ENCODE peak calls at places on chromosomes 3 and 15, in seven cellular contexts. C is GM12865, K is hypothalamus, B is EL, M is GM10248, G is A673, I is non-pigmented ciliary epithelial cell. Q is an unnamed sample.

GRCh38 chr15:43132830-43133428 is 457 bp upstream of the TMEM62 start:
- DNase-seq in C (no peak), K (no peak), B (no peak), M (no peak), G (no peak), I (no peak), Q (no peak)

GRCh38 chr15:67547836-67548531 is 5.5 kb downstream of the MAP2K5 start:
- DNase-seq in C (no peak), K (no peak), B (peak), M (no peak), G (peak), I (no peak), Q (no peak)

GRCh38 chr15:61049003-61049402 is 180.1 kb downstream of the RORA start:
- DNase-seq in C (no peak), K (no peak), B (no peak), M (no peak), G (no peak), I (no peak), Q (no peak)

GRCh38 chr3:151218136-151218535 is 15.1 kb upstream of the GPR171 start:
- DNase-seq in C (no peak), K (no peak), B (no peak), M (no peak), G (no peak), I (no peak), Q (no peak)

GRCh38 chr15:63048986-63049665 is 6.6 kb downstream of the TPM1 start:
- DNase-seq in C (peak), K (no peak), B (peak), M (peak), G (peak), I (no peak), Q (peak)

GRCh38 chr3:73576995-73577394 is 47.7 kb downstream of the PDZRN3 start:
- DNase-seq in C (no peak), K (no peak), B (peak), M (no peak), G (no peak), I (no peak), Q (no peak)

GRCh38 chr15:90091156-90091931 is 10.9 kb downstream of the IDH2 start:
- DNase-seq in C (no peak), K (no peak), B (no peak), M (no peak), G (no peak), I (no peak), Q (no peak)

GRCh38 chr15:67174864-67175573 is 79.4 kb downstream of the AAGAB start:
- DNase-seq in C (peak), K (no peak), B (peak), M (peak), G (no peak), I (no peak), Q (no peak)

GRCh38 chr3:189557824-189558223 is 73.4 kb upstream of the TP63 start:
- DNase-seq in C (no peak), K (no peak), B (peak), M (no peak), G (no peak), I (no peak), Q (no peak)

Q was measured in substantia nigra.